ENCODE peak calls at places on chromosomes 5 and 9, in six cellular contexts. X is brain microvascular endothelial cell; I is stimulated activated CD8-positive, alpha-beta memory T cell treated with anti-CD3 and anti-CD28 coated beads, Interleukin-7, amount 100 ng/mL, for 48 hours; N is Right ventricle myocardium superior; R is ELR; J is cerebellar cortex. H is an unnamed sample.

GRCh38 chr5:176810084-176810597 is at the start of gene UNC5A:
- DNase-seq in X (peak; percentile 10), I (no peak), N (no peak), R (peak; percentile 30), J (peak; percentile 42), H (peak; percentile 51)

GRCh38 chr5:81506900-81507588 is 113.1 kb upstream of the ACOT12 start:
- DNase-seq in X (peak; percentile 87), I (no peak), N (no peak), R (peak; percentile 84), J (peak; percentile 97), H (peak; percentile 65)

GRCh38 chr5:125199968-125200841 is 453.8 kb upstream of the ZNF608 start:
- DNase-seq in X (no peak), I (no peak), N (peak; percentile 47), R (peak; percentile 19), J (peak; percentile 60), H (no peak)

GRCh38 chr9:86783884-86784283 is 163.4 kb downstream of the GAS1 start:
- DNase-seq in X (peak; percentile 7), I (no peak), N (no peak), R (no peak), J (no peak), H (no peak)

GRCh38 chr9:127122176-127123151 is at the start of gene ANGPTL2:
- DNase-seq in X (peak; percentile 43), I (no peak), N (peak; percentile 95), R (peak; percentile 85), J (peak; percentile 86), H (peak; percentile 22)

GRCh38 chr9:87868175-87868574 is 14.5 kb upstream of the SPATA31E1 start:
- DNase-seq in X (no peak), I (no peak), N (no peak), R (no peak), J (no peak), H (no peak)

GRCh38 chr5:173454381-173454763 is 126.2 kb upstream of the STC2 start:
- DNase-seq in X (peak; percentile 89), I (no peak), N (no peak), R (peak; percentile 94), J (no peak), H (peak; percentile 61)

GRCh38 chr9:135490980-135491444 is 9.5 kb upstream of the MRPS2 start:
- DNase-seq in X (no peak), I (no peak), N (no peak), R (no peak), J (no peak), H (no peak)

GRCh38 chr9:130181645-130182044 is 9.4 kb downstream of the NCS1 start:
- DNase-seq in X (no peak), I (no peak), N (no peak), R (no peak), J (peak; percentile 55), H (no peak)

GRCh38 chr5:74639538-74640449 is 734 bp downstream of the ENC1 start:
- DNase-seq in X (no peak), I (no peak), N (peak; percentile 67), R (peak; percentile 61), J (no peak), H (peak; percentile 26)

GRCh38 chr9:81771606-81772005 is 82.3 kb upstream of the TLE1 start:
- DNase-seq in X (peak; percentile 74), I (no peak), N (no peak), R (peak; percentile 74), J (no peak), H (peak; percentile 72)

GRCh38 chr9:69502671-69503301 is 169.4 kb downstream of the APBA1 start:
- DNase-seq in X (peak; percentile 5), I (no peak), N (no peak), R (peak; percentile 8), J (no peak), H (peak; percentile 11)

GRCh38 chr5:136269978-136270377 is 77.0 kb upstream of the SMIM32 start:
- DNase-seq in X (no peak), I (no peak), N (no peak), R (no peak), J (no peak), H (no peak)

GRCh38 chr5:172502969-172503368 is 48.6 kb upstream of the SH3PXD2B start:
- DNase-seq in X (no peak), I (no peak), N (no peak), R (peak; percentile 17), J (no peak), H (peak; percentile 13)

GRCh38 chr5:114101153-114101552 is 260.7 kb upstream of the KCNN2 start:
- DNase-seq in X (peak; percentile 67), I (no peak), N (no peak), R (peak; percentile 82), J (peak; percentile 18), H (peak; percentile 64)

GRCh38 chr9:128553695-128554094 is 1.3 kb downstream of the SPTAN1 start:
- DNase-seq in X (peak; percentile 45), I (no peak), N (no peak), R (peak; percentile 82), J (peak; percentile 36), H (peak; percentile 25)

GRCh38 chr9:14238044-14238443 is 75.9 kb downstream of the NFIB start:
- DNase-seq in X (peak; percentile 23), I (no peak), N (no peak), R (peak; percentile 37), J (no peak), H (peak; percentile 68)

GRCh38 chr5:75640395-75640794 is 29.1 kb downstream of the ANKDD1B start:
- DNase-seq in X (peak; percentile 86), I (no peak), N (no peak), R (peak; percentile 89), J (no peak), H (peak; percentile 71)

GRCh38 chr5:31283326-31283725 is 89.8 kb downstream of the CDH6 start:
- DNase-seq in X (peak; percentile 24), I (no peak), N (no peak), R (no peak), J (no peak), H (no peak)

GRCh38 chr5:139655727-139656271 is 7.7 kb downstream of the CXXC5 start:
- DNase-seq in X (no peak), I (no peak), N (peak; percentile 84), R (no peak), J (no peak), H (no peak)

GRCh38 chr9:131654857-131655577 is 84.9 kb downstream of the RAPGEF1 start:
- DNase-seq in X (no peak), I (no peak), N (no peak), R (no peak), J (no peak), H (no peak)

GRCh38 chr5:160310910-160311295 is 1.5 kb downstream of the CCNJL start:
- DNase-seq in X (no peak), I (no peak), N (no peak), R (no peak), J (peak; percentile 74), H (no peak)

H was measured in PC-3.